ENCODE peak calls at places on chromosome 20, in seven cellular contexts. Z, K, W, S, N, R and L are unnamed samples.

GRCh38 chr20:14729390-14729789 is 392.0 kb upstream of the FLRT3 start:
- DNase-seq in S (no peak), K (no peak), W (no peak), N (no peak), R (no peak), Z (no peak), L (no peak)

GRCh38 chr20:33531047-33531877 is 41.4 kb downstream of the CBFA2T2 start:
- DNase-seq in S (no peak), N (peak), Z (no peak), K (no peak), W (no peak), R (no peak), L (no peak)

GRCh38 chr20:50252715-50253500 is 62.3 kb downstream of the CEBPB start:
- DNase-seq in S (no peak), N (no peak), R (no peak), K (no peak), Z (no peak), W (no peak), L (no peak)

GRCh38 chr20:21808863-21809664 is 103.6 kb downstream of the PAX1 start:
- DNase-seq in S (no peak), R (peak), N (peak), K (peak), Z (peak), W (peak), L (peak)

GRCh38 chr20:2329286-2329685 is 33.5 kb downstream of the TGM3 start:
- DNase-seq in R (no peak), S (no peak), K (no peak), W (no peak), Z (no peak), N (no peak), L (no peak)

GRCh38 chr20:16392346-16392745 is 180.9 kb downstream of the KIF16B start:
- DNase-seq in K (no peak), Z (no peak), R (no peak), W (no peak), S (no peak), N (no peak), L (no peak)

GRCh38 chr20:24672886-24673677 is 203.7 kb downstream of the SYNDIG1 start:
- DNase-seq in N (no peak), Z (peak), K (no peak), W (no peak), S (peak), R (no peak), L (no peak)

GRCh38 chr20:61588356-61589054 is 336.4 kb downstream of the CDH4 start:
- DNase-seq in S (peak), R (no peak), Z (no peak), K (no peak), N (no peak), W (no peak), L (no peak)

GRCh38 chr20:57804470-57805250 is 94.8 kb upstream of the PMEPA1 start:
- DNase-seq in S (no peak), K (no peak), W (no peak), Z (no peak), N (no peak), R (no peak), L (no peak)

GRCh38 chr20:63955281-63955845 is 853 bp downstream of the UCKL1 start:
- DNase-seq in Z (no peak), W (peak), K (no peak), S (no peak), R (peak), N (peak), L (no peak)

GRCh38 chr20:3819413-3820047 is 817 bp upstream of the AP5S1 start:
- DNase-seq in S (no peak), N (no peak), Z (no peak), K (peak), W (no peak), R (no peak), L (no peak)

GRCh38 chr20:3821996-3822395 is 1.6 kb downstream of the AP5S1 start:
- DNase-seq in S (no peak), K (no peak), N (no peak), R (no peak), Z (no peak), W (no peak), L (no peak)

GRCh38 chr20:3820901-3821727 is 767 bp downstream of the AP5S1 start:
- DNase-seq in K (no peak), N (no peak), S (no peak), W (no peak), R (no peak), Z (no peak), L (no peak)

GRCh38 chr20:3818155-3819151 is 1.9 kb upstream of the AP5S1 start:
- DNase-seq in W (peak), N (peak), Z (peak), S (peak), R (peak), K (peak), L (no peak)

DNA sequence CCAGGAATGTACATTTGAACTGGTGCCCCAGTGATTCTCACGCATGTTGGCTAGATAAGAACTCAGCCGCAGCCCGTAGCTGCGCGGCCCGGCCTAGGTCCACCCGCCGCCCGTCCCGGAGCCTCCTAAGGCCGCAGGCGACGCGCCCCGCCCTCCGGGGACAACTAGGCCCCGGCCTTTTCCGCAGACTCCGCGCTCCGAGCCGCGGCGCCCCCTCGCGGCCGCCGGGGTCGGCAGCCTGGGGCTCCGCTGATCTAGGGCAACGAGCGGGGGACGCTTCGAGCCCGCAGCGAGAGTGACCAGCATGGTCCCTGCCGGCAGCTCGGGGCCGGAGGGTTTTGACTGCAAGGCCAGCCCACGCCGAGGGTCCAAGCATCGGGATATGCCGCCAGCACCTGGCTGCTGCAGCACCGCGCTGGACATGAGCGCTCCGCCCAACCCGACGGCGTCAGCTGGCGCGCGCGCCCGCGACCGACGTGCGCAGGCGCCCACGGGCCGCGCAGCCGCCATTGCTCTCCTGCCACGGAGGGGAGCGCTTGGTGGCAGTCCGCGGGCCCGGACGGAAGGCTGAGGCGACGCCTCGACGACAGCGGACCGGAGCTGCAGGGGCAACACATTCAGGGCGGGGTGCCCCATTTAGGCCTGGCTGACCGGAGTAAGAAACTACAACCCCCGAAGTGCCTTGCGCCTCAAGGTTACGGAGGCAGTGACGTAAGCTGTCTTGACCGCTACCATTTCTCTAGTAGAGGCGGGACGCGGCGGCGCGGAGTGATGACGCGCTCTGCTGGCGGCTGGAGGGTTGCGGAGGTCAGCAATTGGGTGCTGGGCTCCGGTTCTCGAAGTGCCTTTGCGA is at the start of gene AP5S1:
- DNase-seq in R (peak), N (peak), K (peak), W (peak), S (no peak), Z (peak), L (peak)
- TF ChIP-seq CTCF in R (peak), N (peak), K (peak), W (peak), S (peak), Z (peak), L (peak)

GRCh38 chr20:59183751-59184150 is 20.1 kb downstream of the ZNF831 start:
- DNase-seq in K (no peak), N (no peak), W (no peak), Z (no peak), S (no peak), R (no peak), L (no peak)

GRCh38 chr20:59181936-59182335 is 18.3 kb downstream of the ZNF831 start:
- DNase-seq in S (no peak), K (no peak), Z (no peak), N (no peak), R (no peak), W (no peak), L (no peak)

GRCh38 chr20:59185809-59186208 is 22.2 kb downstream of the ZNF831 start:
- DNase-seq in N (no peak), S (no peak), R (no peak), W (no peak), K (no peak), Z (no peak), L (no peak)

GRCh38 chr20:59182401-59183044 is 18.9 kb downstream of the ZNF831 start:
- DNase-seq in Z (no peak), K (no peak), W (no peak), R (peak), S (no peak), N (no peak), L (no peak)

DNA sequence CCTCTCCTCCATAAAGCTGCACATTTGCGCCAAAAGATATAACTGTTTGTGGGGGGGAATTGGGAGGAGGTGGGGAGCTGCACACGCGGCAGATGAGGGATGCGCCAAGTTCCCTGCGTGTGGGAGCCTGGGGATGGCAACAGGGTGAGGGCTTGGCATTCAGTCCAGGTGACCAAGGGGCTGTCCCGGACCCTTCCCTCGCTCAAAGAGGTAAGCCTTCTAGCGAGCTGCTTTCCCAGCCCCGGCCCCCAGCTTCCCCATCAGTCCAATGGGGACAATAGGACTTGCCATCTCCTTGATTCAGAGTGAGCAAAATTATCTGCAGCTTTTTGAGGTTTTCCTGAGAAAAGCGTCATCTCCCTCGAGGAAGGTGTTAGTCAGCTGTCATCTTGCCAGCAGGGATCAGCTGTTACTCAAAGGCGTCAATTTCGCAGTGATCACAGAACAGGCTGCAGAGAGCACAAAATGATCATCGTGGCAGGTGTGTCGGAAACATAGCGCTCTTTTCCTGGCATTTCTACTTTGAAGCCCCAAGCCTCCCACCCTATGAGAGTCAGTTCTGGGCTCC is 21.3 kb downstream of the ZNF831 start:
- DNase-seq in Z (peak), K (no peak), S (no peak), N (no peak), R (no peak), W (no peak), L (no peak)
- H3K27ac ChIP-seq in Z (no peak), K (no peak), S (no peak), N (no peak), R (no peak), W (no peak), L (no peak)

GRCh38 chr20:46087161-46087560 is 2.6 kb downstream of the NCOA5 start:
- DNase-seq in N (no peak), S (no peak), R (no peak), W (no peak), K (no peak), Z (no peak), L (no peak)

GRCh38 chr20:46089076-46089337 is 755 bp downstream of the NCOA5 start:
- DNase-seq in K (no peak), S (no peak), W (no peak), N (peak), Z (peak), R (no peak), L (no peak)

GRCh38 chr20:46089338-46090094 is at the start of gene NCOA5:
- DNase-seq in Z (peak), K (peak), N (peak), W (peak), R (peak), S (peak), L (peak)

GRCh38 chr20:46090095-46090388 is 280 bp upstream of the NCOA5 start:
- DNase-seq in W (no peak), R (no peak), Z (no peak), K (no peak), S (no peak), N (no peak), L (no peak)

GRCh38 chr20:46088409-46089075 is 1.2 kb downstream of the NCOA5 start:
- DNase-seq in R (no peak), W (no peak), S (no peak), N (peak), Z (peak), K (no peak), L (no peak)
- TF ChIP-seq CTCF in R (no peak), W (no peak), S (no peak), N (no peak), Z (no peak), K (no peak), L (no peak)

DNA sequence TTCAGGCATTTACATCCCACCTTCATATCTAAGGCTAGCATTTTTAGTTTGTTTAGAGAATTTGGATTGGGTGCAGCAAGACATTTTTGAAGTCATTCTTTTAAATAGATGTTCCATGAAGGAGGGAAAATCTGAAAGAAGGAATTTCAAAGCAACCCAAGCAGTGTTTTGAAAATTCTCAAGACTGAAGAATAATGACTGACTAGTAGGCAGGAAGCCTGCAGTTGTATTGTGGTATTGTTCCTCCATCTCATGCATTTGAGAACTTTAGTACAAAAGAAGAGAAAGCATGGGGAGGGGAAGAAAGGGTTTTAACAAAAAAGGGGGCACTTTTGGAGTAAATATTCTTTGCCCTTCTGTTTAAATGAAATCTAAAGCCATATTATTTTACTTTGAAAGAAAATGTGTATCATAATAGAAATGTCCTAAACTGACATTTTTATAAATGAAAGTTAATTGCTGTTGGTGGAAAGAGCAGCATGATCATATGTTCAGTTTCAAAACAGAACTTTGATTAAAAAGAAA is 6.6 kb downstream of the NCOA3 start:
- DNase-seq in Z (no peak), S (no peak), K (no peak), W (no peak), R (no peak), N (no peak), L (no peak)
- H3K27ac ChIP-seq in Z (no peak), S (no peak), K (no peak), W (no peak), R (no peak), N (no peak), L (no peak)